ENCODE peak calls at places on chromosomes 7 and 10, in nine cellular contexts. One of them, this sample, is unnamed.

GRCh38 chr10:71212249-71213126 is at the start of gene UNC5B:
- DNase-seq in Caki2: peak
- DNase-seq in occipital lobe: peak
- DNase-seq in hippocampal formation: peak
- DNase-seq in activated naive CD8-positive, alpha-beta T cell treated with anti-CD3 and anti-CD28 coated beads, Interleukin-2, amount 50 U/mL, for 24 hours: peak
- DNase-seq in nephron progenitor cell: peak
- DNase-seq in bronchial epithelial cell: peak
- DNase-seq in right lobe of liver: peak
- DNase-seq in RPMI7951: peak
- DNase-seq in this sample: peak

GRCh38 chr10:127973810-127974311 is 67.0 kb downstream of the PTPRE start:
- DNase-seq in activated naive CD8-positive, alpha-beta T cell treated with anti-CD3 and anti-CD28 coated beads, Interleukin-2, amount 50 U/mL, for 24 hours: no peak
- DNase-seq in Caki2: no peak
- DNase-seq in hippocampal formation: no peak
- DNase-seq in bronchial epithelial cell: no peak
- DNase-seq in right lobe of liver: no peak
- DNase-seq in occipital lobe: no peak
- DNase-seq in RPMI7951: no peak
- DNase-seq in nephron progenitor cell: peak
- DNase-seq in this sample: peak

GRCh38 chr7:117780832-117781231 is 92.4 kb downstream of the CTTNBP2 start:
- DNase-seq in right lobe of liver: no peak
- DNase-seq in Caki2: no peak
- DNase-seq in nephron progenitor cell: no peak
- DNase-seq in RPMI7951: peak
- DNase-seq in bronchial epithelial cell: no peak
- DNase-seq in activated naive CD8-positive, alpha-beta T cell treated with anti-CD3 and anti-CD28 coated beads, Interleukin-2, amount 50 U/mL, for 24 hours: no peak
- DNase-seq in hippocampal formation: no peak
- DNase-seq in occipital lobe: no peak
- DNase-seq in this sample: no peak

GRCh38 chr10:66586073-66586472 is 339.8 kb upstream of the LRRTM3 start:
- DNase-seq in RPMI7951: no peak
- DNase-seq in nephron progenitor cell: no peak
- DNase-seq in bronchial epithelial cell: no peak
- DNase-seq in hippocampal formation: no peak
- DNase-seq in activated naive CD8-positive, alpha-beta T cell treated with anti-CD3 and anti-CD28 coated beads, Interleukin-2, amount 50 U/mL, for 24 hours: no peak
- DNase-seq in occipital lobe: no peak
- DNase-seq in right lobe of liver: no peak
- DNase-seq in Caki2: peak
- DNase-seq in this sample: peak

GRCh38 chr10:31064334-31064733 is 32.7 kb upstream of the ZNF438 start:
- DNase-seq in bronchial epithelial cell: peak
- DNase-seq in RPMI7951: peak
- DNase-seq in hippocampal formation: no peak
- DNase-seq in Caki2: no peak
- DNase-seq in nephron progenitor cell: no peak
- DNase-seq in right lobe of liver: no peak
- DNase-seq in activated naive CD8-positive, alpha-beta T cell treated with anti-CD3 and anti-CD28 coated beads, Interleukin-2, amount 50 U/mL, for 24 hours: no peak
- DNase-seq in occipital lobe: peak
- DNase-seq in this sample: no peak

GRCh38 chr10:77710759-77711682 is 73.4 kb upstream of the KCNMA1 start:
- DNase-seq in bronchial epithelial cell: peak
- DNase-seq in nephron progenitor cell: peak
- DNase-seq in right lobe of liver: peak
- DNase-seq in RPMI7951: peak
- DNase-seq in Caki2: peak
- DNase-seq in hippocampal formation: peak
- DNase-seq in activated naive CD8-positive, alpha-beta T cell treated with anti-CD3 and anti-CD28 coated beads, Interleukin-2, amount 50 U/mL, for 24 hours: peak
- DNase-seq in occipital lobe: peak
- DNase-seq in this sample: peak

GRCh38 chr10:126770809-126771208 is 100.3 kb upstream of the C10orf90 start:
- DNase-seq in nephron progenitor cell: no peak
- DNase-seq in RPMI7951: no peak
- DNase-seq in activated naive CD8-positive, alpha-beta T cell treated with anti-CD3 and anti-CD28 coated beads, Interleukin-2, amount 50 U/mL, for 24 hours: no peak
- DNase-seq in hippocampal formation: no peak
- DNase-seq in right lobe of liver: no peak
- DNase-seq in occipital lobe: no peak
- DNase-seq in Caki2: no peak
- DNase-seq in bronchial epithelial cell: no peak
- DNase-seq in this sample: no peak

GRCh38 chr10:110529596-110530011 is 31.9 kb downstream of the DUSP5 start:
- DNase-seq in nephron progenitor cell: no peak
- DNase-seq in hippocampal formation: no peak
- DNase-seq in Caki2: no peak
- DNase-seq in bronchial epithelial cell: no peak
- DNase-seq in activated naive CD8-positive, alpha-beta T cell treated with anti-CD3 and anti-CD28 coated beads, Interleukin-2, amount 50 U/mL, for 24 hours: peak
- DNase-seq in occipital lobe: no peak
- DNase-seq in RPMI7951: no peak
- DNase-seq in right lobe of liver: no peak
- DNase-seq in this sample: no peak

GRCh38 chr7:43612128-43612527 is 29.2 kb downstream of the STK17A start:
- DNase-seq in RPMI7951: peak
- DNase-seq in activated naive CD8-positive, alpha-beta T cell treated with anti-CD3 and anti-CD28 coated beads, Interleukin-2, amount 50 U/mL, for 24 hours: no peak
- DNase-seq in hippocampal formation: no peak
- DNase-seq in nephron progenitor cell: no peak
- DNase-seq in Caki2: no peak
- DNase-seq in right lobe of liver: no peak
- DNase-seq in occipital lobe: no peak
- DNase-seq in bronchial epithelial cell: no peak
- DNase-seq in this sample: no peak

GRCh38 chr7:2440608-2441245 is 35.5 kb downstream of the GRIFIN start:
- DNase-seq in Caki2: no peak
- DNase-seq in occipital lobe: no peak
- DNase-seq in bronchial epithelial cell: peak
- DNase-seq in nephron progenitor cell: peak
- DNase-seq in hippocampal formation: no peak
- DNase-seq in right lobe of liver: no peak
- DNase-seq in RPMI7951: no peak
- DNase-seq in activated naive CD8-positive, alpha-beta T cell treated with anti-CD3 and anti-CD28 coated beads, Interleukin-2, amount 50 U/mL, for 24 hours: no peak
- DNase-seq in this sample: no peak

GRCh38 chr7:147013820-147014219 is 897.2 kb downstream of the CNTNAP2 start:
- DNase-seq in RPMI7951: no peak
- DNase-seq in occipital lobe: no peak
- DNase-seq in bronchial epithelial cell: peak
- DNase-seq in right lobe of liver: no peak
- DNase-seq in hippocampal formation: no peak
- DNase-seq in activated naive CD8-positive, alpha-beta T cell treated with anti-CD3 and anti-CD28 coated beads, Interleukin-2, amount 50 U/mL, for 24 hours: no peak
- DNase-seq in Caki2: no peak
- DNase-seq in nephron progenitor cell: no peak
- DNase-seq in this sample: no peak

GRCh38 chr10:10986606-10987005 is 31.1 kb upstream of the CELF2 start:
- DNase-seq in occipital lobe: no peak
- DNase-seq in right lobe of liver: no peak
- DNase-seq in bronchial epithelial cell: no peak
- DNase-seq in RPMI7951: no peak
- DNase-seq in Caki2: no peak
- DNase-seq in nephron progenitor cell: no peak
- DNase-seq in hippocampal formation: no peak
- DNase-seq in activated naive CD8-positive, alpha-beta T cell treated with anti-CD3 and anti-CD28 coated beads, Interleukin-2, amount 50 U/mL, for 24 hours: no peak
- DNase-seq in this sample: no peak

GRCh38 chr7:68691261-68692216 is 906.7 kb upstream of the AUTS2 start:
- DNase-seq in right lobe of liver: no peak
- DNase-seq in activated naive CD8-positive, alpha-beta T cell treated with anti-CD3 and anti-CD28 coated beads, Interleukin-2, amount 50 U/mL, for 24 hours: no peak
- DNase-seq in hippocampal formation: no peak
- DNase-seq in occipital lobe: no peak
- DNase-seq in Caki2: peak
- DNase-seq in bronchial epithelial cell: no peak
- DNase-seq in nephron progenitor cell: no peak
- DNase-seq in RPMI7951: peak
- DNase-seq in this sample: no peak

GRCh38 chr7:75691793-75692543 is 46.8 kb downstream of the HIP1 start:
- DNase-seq in activated naive CD8-positive, alpha-beta T cell treated with anti-CD3 and anti-CD28 coated beads, Interleukin-2, amount 50 U/mL, for 24 hours: no peak
- DNase-seq in occipital lobe: no peak
- DNase-seq in nephron progenitor cell: no peak
- DNase-seq in bronchial epithelial cell: no peak
- DNase-seq in Caki2: no peak
- DNase-seq in right lobe of liver: no peak
- DNase-seq in hippocampal formation: no peak
- DNase-seq in RPMI7951: no peak
- DNase-seq in this sample: no peak

GRCh38 chr7:37718585-37718984 is 35.0 kb downstream of the GPR141 start:
- DNase-seq in RPMI7951: no peak
- DNase-seq in occipital lobe: no peak
- DNase-seq in hippocampal formation: no peak
- DNase-seq in bronchial epithelial cell: no peak
- DNase-seq in activated naive CD8-positive, alpha-beta T cell treated with anti-CD3 and anti-CD28 coated beads, Interleukin-2, amount 50 U/mL, for 24 hours: no peak
- DNase-seq in Caki2: no peak
- DNase-seq in right lobe of liver: no peak
- DNase-seq in nephron progenitor cell: no peak
- DNase-seq in this sample: no peak